ENCODE peak calls at places on chromosomes 3 and 15, in nine cellular contexts. H is lower lobe of right lung, O is astrocyte of the spinal cord, U is SJSA1, I is stomach, R is neuronal stem cell, Z is psoas muscle, L is HL-60, K is A549. J is an unnamed sample.

GRCh38 chr15:89893027-89893426 is 767 bp downstream of the AP3S2 start:
- DNase-seq in I (no peak), O (no peak), R (no peak), L (peak), H (no peak), Z (no peak), U (no peak), K (no peak), J (no peak)

GRCh38 chr3:88101142-88101541 is 42.1 kb downstream of the ZNF654 start:
- DNase-seq in Z (no peak), L (no peak), K (no peak), O (no peak), R (no peak), H (no peak), I (no peak), U (no peak), J (no peak)

GRCh38 chr3:12136371-12136770 is 22.3 kb downstream of the TIMP4 start:
- DNase-seq in H (no peak), R (no peak), I (no peak), Z (no peak), K (no peak), O (no peak), U (no peak), L (no peak), J (no peak)

GRCh38 chr15:90903733-90904536 is 833 bp downstream of the MAN2A2 start:
- DNase-seq in U (no peak), L (no peak), H (peak), R (no peak), O (no peak), I (peak), K (peak), Z (peak), J (peak)

GRCh38 chr15:56824174-56824573 is 90.9 kb upstream of the ZNF280D start:
- DNase-seq in Z (no peak), H (no peak), L (no peak), R (no peak), U (no peak), I (no peak), O (no peak), K (no peak), J (no peak)

GRCh38 chr3:66353530-66353929 is 132.7 kb downstream of the SLC25A26 start:
- DNase-seq in I (no peak), H (no peak), Z (no peak), R (no peak), U (peak), L (no peak), O (peak), K (no peak), J (no peak)

GRCh38 chr3:130820976-130821375 is 72.9 kb upstream of the ATP2C1 start:
- DNase-seq in I (no peak), K (peak), U (no peak), O (peak), R (no peak), L (peak), H (peak), Z (no peak), J (peak)

GRCh38 chr3:101690972-101691371 is 4.5 kb upstream of the RPL24 start:
- DNase-seq in O (no peak), H (no peak), R (no peak), U (no peak), L (no peak), K (no peak), Z (no peak), I (no peak), J (no peak)

GRCh38 chr3:14771593-14772497 is 46.9 kb upstream of the FGD5 start:
- DNase-seq in R (no peak), O (no peak), K (no peak), H (no peak), I (no peak), Z (no peak), U (no peak), L (no peak), J (no peak)

GRCh38 chr3:194196876-194197275 is 60.9 kb downstream of the HES1 start:
- DNase-seq in I (no peak), H (no peak), U (no peak), Z (no peak), R (no peak), O (no peak), K (no peak), L (no peak), J (no peak)

GRCh38 chr3:141929341-141929995 is 53.0 kb downstream of the ATP1B3 start:
- DNase-seq in O (no peak), I (no peak), R (no peak), K (no peak), H (no peak), U (no peak), L (no peak), Z (no peak), J (no peak)

GRCh38 chr15:68328485-68328884 is 50.9 kb downstream of the FEM1B start:
- DNase-seq in O (no peak), R (no peak), Z (no peak), K (no peak), L (no peak), U (no peak), I (no peak), H (no peak), J (no peak)

GRCh38 chr15:91915576-91915975 is 62.1 kb downstream of the SLCO3A1 start:
- DNase-seq in U (no peak), K (no peak), I (no peak), O (no peak), Z (no peak), L (no peak), H (no peak), R (no peak), J (no peak)

GRCh38 chr15:67481680-67482079 is 39.3 kb upstream of the C15orf61 start:
- DNase-seq in H (no peak), U (no peak), K (no peak), Z (no peak), R (no peak), L (no peak), O (no peak), I (no peak), J (no peak)

GRCh38 chr3:141336672-141337522 is 31.4 kb upstream of the ZBTB38 start:
- DNase-seq in K (no peak), O (peak), I (no peak), U (peak), Z (no peak), R (no peak), L (no peak), H (no peak), J (no peak)

GRCh38 chr15:38074029-38074428 is 139.6 kb downstream of the TMCO5A start:
- DNase-seq in O (peak), I (no peak), Z (no peak), R (no peak), L (no peak), H (no peak), U (no peak), K (no peak), J (no peak)

GRCh38 chr15:38073278-38073930 is 139.0 kb downstream of the TMCO5A start:
- DNase-seq in I (no peak), U (no peak), H (no peak), K (no peak), O (peak), Z (no peak), R (no peak), L (no peak), J (peak)

GRCh38 chr15:38075466-38075865 is 141.0 kb downstream of the TMCO5A start:
- DNase-seq in L (no peak), Z (no peak), R (no peak), H (no peak), O (no peak), I (no peak), K (no peak), U (no peak), J (no peak)

GRCh38 chr15:38079236-38079635 is 144.8 kb downstream of the TMCO5A start:
- DNase-seq in I (no peak), R (no peak), K (no peak), O (no peak), U (no peak), H (no peak), L (no peak), Z (no peak), J (no peak)

GRCh38 chr15:38076806-38077205 is 142.4 kb downstream of the TMCO5A start:
- DNase-seq in Z (peak), I (no peak), R (no peak), U (peak), H (no peak), K (no peak), L (no peak), O (peak), J (no peak)
- H3K4me3 ChIP-seq in Z (no peak), I (no peak), R (peak), U (no peak), H (no peak), K (no peak), L (no peak), O (no peak), J (no peak)

GRCh38 chr3:134928819-134929218 is 133.8 kb downstream of the EPHB1 start:
- DNase-seq in U (no peak), O (no peak), R (no peak), L (no peak), I (no peak), H (no peak), K (no peak), Z (no peak), J (no peak)

GRCh38 chr3:134931045-134931775 is 136.2 kb downstream of the EPHB1 start:
- DNase-seq in R (no peak), H (no peak), I (no peak), Z (no peak), O (no peak), L (no peak), U (no peak), K (no peak), J (no peak)

GRCh38 chr3:134929976-134930375 is 134.9 kb downstream of the EPHB1 start:
- DNase-seq in Z (no peak), U (no peak), H (no peak), O (no peak), I (no peak), R (no peak), L (no peak), K (no peak), J (no peak)

GRCh38 chr3:134927596-134927995 is 132.5 kb downstream of the EPHB1 start:
- DNase-seq in I (no peak), K (no peak), H (no peak), O (no peak), R (no peak), L (no peak), Z (no peak), U (no peak), J (no peak)

GRCh38 chr3:134928392-134928791 is 133.3 kb downstream of the EPHB1 start:
- DNase-seq in Z (no peak), O (no peak), U (no peak), K (no peak), H (no peak), I (no peak), L (no peak), R (no peak), J (no peak)
- H3K4me3 ChIP-seq in Z (no peak), O (no peak), U (no peak), K (no peak), H (no peak), I (no peak), L (no peak), R (no peak), J (no peak)

GRCh38 chr15:32033186-32033890 is 3.0 kb downstream of the CHRNA7 start:
- DNase-seq in Z (no peak), I (peak), L (no peak), K (no peak), R (no peak), U (no peak), O (no peak), H (no peak), J (peak)

GRCh38 chr15:32029409-32029861 is 880 bp upstream of the CHRNA7 start:
- DNase-seq in U (peak), R (peak), I (peak), Z (peak), H (peak), O (peak), K (peak), L (no peak), J (peak)

GRCh38 chr15:32030795-32031194 is 480 bp downstream of the CHRNA7 start:
- DNase-seq in U (no peak), I (no peak), O (peak), H (no peak), K (no peak), Z (no peak), L (no peak), R (no peak), J (peak)

GRCh38 chr15:32029862-32030781 is at the start of gene CHRNA7:
- DNase-seq in Z (peak), R (peak), L (peak), O (peak), K (peak), H (peak), I (peak), U (peak), J (peak)

GRCh38 chr15:32028921-32029320 is 1.4 kb upstream of the CHRNA7 start:
- DNase-seq in H (no peak), Z (no peak), R (peak), K (no peak), I (no peak), U (no peak), L (no peak), O (no peak), J (no peak)
- H3K4me3 ChIP-seq in H (no peak), Z (peak), R (peak), K (peak), I (peak), U (no peak), L (no peak), O (no peak), J (no peak)

DNA sequence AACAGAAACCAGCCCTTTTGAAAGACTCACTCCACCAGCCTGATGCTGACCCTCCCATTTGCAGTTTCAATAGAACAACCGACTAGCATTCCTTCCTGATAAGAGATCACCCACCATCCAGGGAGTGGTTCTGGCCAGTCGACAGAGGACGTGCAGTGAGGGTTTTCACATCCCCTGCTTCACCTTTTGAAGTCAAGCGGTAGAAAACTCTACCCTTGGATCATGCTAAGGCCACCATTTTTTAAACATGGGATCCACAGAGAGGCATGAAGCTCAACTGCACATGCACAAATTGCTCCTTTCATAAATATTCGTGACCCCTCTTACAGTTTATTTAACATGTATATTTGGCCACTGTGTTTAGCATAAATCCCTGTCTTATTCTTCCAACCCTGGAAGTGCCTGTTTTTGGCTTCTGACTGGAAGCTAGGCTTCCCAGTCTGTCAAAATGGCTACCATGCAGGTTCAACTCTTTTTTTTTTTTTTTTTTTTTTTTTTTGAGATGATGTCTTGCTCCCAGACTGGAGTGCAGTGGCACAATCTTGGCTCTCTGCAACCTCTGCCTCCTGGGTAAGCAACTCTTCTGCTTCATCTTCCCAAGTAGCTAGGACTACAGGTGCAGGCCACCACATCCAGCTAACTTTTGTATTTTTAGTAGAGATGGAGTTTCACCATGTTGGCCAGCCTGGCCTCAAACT is 1.0 kb upstream of the THUMPD3 start:
- DNase-seq in L (no peak), I (no peak), R (no peak), U (no peak), Z (no peak), O (no peak), K (no peak), H (no peak), J (no peak)
- H3K4me3 ChIP-seq in L (peak), I (peak), R (no peak), U (no peak), Z (peak), O (peak), K (peak), H (peak), J (no peak)

GRCh38 chr3:196640501-196640968 is 1.0 kb downstream of the NRROS start:
- DNase-seq in R (no peak), H (no peak), U (no peak), L (no peak), K (no peak), Z (no peak), I (no peak), O (no peak), J (no peak)
- H3K4me3 ChIP-seq in R (no peak), H (peak), U (no peak), L (peak), K (no peak), Z (peak), I (peak), O (no peak), J (peak)